ENCODE peak calls at places on chromosomes 4 and X, in seven cellular contexts. Q is mucosa of descending colon; U is uterus; I is CD8-positive, alpha-beta T cell; J is heart left ventricle; R is heart right ventricle; P is right lobe of liver. N is an unnamed sample. For H3K36me3, the result is how much of the 10 kb centered on the place peaks cover.

GRCh38 chrX:120549483-120550452 is 11.0 kb downstream of the CUL4B start:
- DNase-seq in U (no peak), P (no peak), R (no peak), Q (no peak), J (no peak), I (no peak), N (peak)

GRCh38 chr4:29970626-29971025 is 749.5 kb upstream of the PCDH7 start:
- DNase-seq in R (no peak), U (no peak), J (no peak), P (no peak), Q (no peak), I (no peak), N (no peak)

GRCh38 chr4:6716958-6717655 is 1.1 kb downstream of the BLOC1S4 start:
- DNase-seq in P (no peak), I (no peak), Q (no peak), R (no peak), J (no peak), U (no peak), N (no peak)

GRCh38 chr4:67565284-67565683 is 6.8 kb downstream of the STAP1 start:
- DNase-seq in P (no peak), R (no peak), J (no peak), U (no peak), I (no peak), Q (no peak), N (no peak)

GRCh38 chr4:106409901-106410889 is 41.6 kb upstream of the GIMD1 start:
- DNase-seq in P (no peak), U (no peak), R (no peak), Q (no peak), J (no peak), I (no peak), N (no peak)

GRCh38 chrX:151828434-151829080 is 84.1 kb upstream of the MAGEA4 start:
- DNase-seq in I (no peak), R (no peak), Q (no peak), P (no peak), U (no peak), J (no peak), N (no peak)

GRCh38 chrX:72028701-72029470 is 102.8 kb downstream of the RTL5 start:
- DNase-seq in R (no peak), I (no peak), J (no peak), U (no peak), P (no peak), Q (no peak), N (no peak)

GRCh38 chr4:74433043-74433442 is 11.9 kb upstream of the AREG start:
- DNase-seq in Q (no peak), J (no peak), R (no peak), P (no peak), U (no peak), I (no peak), N (no peak)

GRCh38 chr4:59240030-59240429 is 1960.1 kb upstream of the ADGRL3 start:
- DNase-seq in Q (no peak), P (no peak), J (no peak), R (no peak), U (no peak), I (no peak), N (no peak)

GRCh38 chr4:17283832-17284231 is 228.1 kb downstream of the QDPR start:
- DNase-seq in R (no peak), Q (no peak), P (no peak), U (no peak), J (peak), I (no peak), N (no peak)

GRCh38 chr4:44446801-44447562 is 1.6 kb downstream of the KCTD8 start:
- DNase-seq in Q (no peak), J (no peak), I (no peak), U (no peak), P (no peak), R (no peak), N (peak)

DNA sequence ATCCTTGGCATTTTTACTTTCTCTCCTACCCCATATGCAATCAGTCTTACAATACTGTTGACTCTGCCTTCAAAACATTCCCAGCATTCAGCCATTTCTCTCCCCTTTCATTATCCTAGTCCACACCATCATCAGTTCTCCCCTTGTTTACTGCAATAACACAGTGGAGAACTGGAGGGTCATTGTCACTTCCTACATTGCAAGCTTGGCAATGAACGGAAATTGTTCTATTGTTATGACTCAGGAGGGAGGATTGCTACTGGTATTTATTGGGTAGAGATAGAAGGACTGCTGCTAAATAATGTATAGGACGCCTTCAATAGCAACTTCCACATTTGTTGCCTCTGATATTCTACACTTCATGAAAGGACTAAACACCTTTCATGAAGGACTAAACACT is 231.8 kb downstream of the BANK1 start:
- DNase-seq in R (no peak), U (no peak), I (no peak), J (no peak), Q (no peak), P (no peak), N (no peak)
- H3K36me3 ChIP-seq in R (under half), U (under half), I (under half), J (under half), Q (under half), P (under half), N (under half)

GRCh38 chrX:1502853-1503252 is 34.1 kb downstream of the P2RY8 start:
- DNase-seq in P (peak), I (no peak), J (no peak), U (no peak), Q (no peak), R (no peak), N (no peak)
- H3K36me3 ChIP-seq in P (under half), I (under half), J (under half), U (under half), Q (under half), R (under half), N (under half)

GRCh38 chrX:102846544-102847236 is 90.4 kb upstream of the RAB40AL start:
- DNase-seq in U (no peak), R (no peak), J (no peak), P (no peak), Q (no peak), I (no peak), N (no peak)
- H3K36me3 ChIP-seq in U (under half), R (under half), J (under half), P (under half), Q (under half), I (under half), N (under half)

GRCh38 chr4:139625487-139625886 is 40.1 kb upstream of the MGST2 start:
- DNase-seq in J (no peak), Q (no peak), P (no peak), I (no peak), R (no peak), U (no peak), N (peak)

GRCh38 chr4:139619644-139620043 is 46.0 kb upstream of the MGST2 start:
- DNase-seq in Q (peak), J (no peak), P (no peak), R (no peak), U (no peak), I (no peak), N (no peak)

GRCh38 chr4:139628184-139629012 is 37.2 kb upstream of the MGST2 start:
- DNase-seq in U (no peak), Q (peak), P (no peak), I (no peak), R (no peak), J (no peak), N (no peak)

GRCh38 chr4:139622856-139623255 is 42.8 kb upstream of the MGST2 start:
- DNase-seq in U (no peak), Q (no peak), I (no peak), P (no peak), J (no peak), R (no peak), N (no peak)

GRCh38 chr4:139624441-139625130 is 41.0 kb upstream of the MGST2 start:
- DNase-seq in U (no peak), P (no peak), Q (no peak), I (no peak), R (no peak), J (no peak), N (no peak)
- H3K36me3 ChIP-seq in U (under half), P (under half), Q (under half), I (under half), R (under half), J (under half), N (under half)

GRCh38 chrX:97494756-97495372 is 611.2 kb downstream of the RPA4 start:
- DNase-seq in R (no peak), I (no peak), U (no peak), P (no peak), Q (no peak), J (no peak), N (no peak)

GRCh38 chrX:97490656-97491055 is 606.9 kb downstream of the RPA4 start:
- DNase-seq in Q (no peak), U (no peak), R (no peak), I (no peak), J (no peak), P (no peak), N (no peak)
- H3K36me3 ChIP-seq in Q (under half), U (under half), R (under half), I (under half), J (under half), P (under half), N (under half)

GRCh38 chr4:3158841-3159240 is 84.4 kb downstream of the HTT start:
- DNase-seq in J (no peak), I (no peak), Q (no peak), U (no peak), R (no peak), P (no peak), N (no peak)

GRCh38 chr4:3160325-3160915 is 85.9 kb downstream of the HTT start:
- DNase-seq in R (no peak), U (no peak), Q (no peak), P (peak), I (no peak), J (no peak), N (no peak)

GRCh38 chr4:3157366-3157765 is 82.9 kb downstream of the HTT start:
- DNase-seq in U (no peak), I (no peak), Q (no peak), J (no peak), R (no peak), P (no peak), N (no peak)
- H3K36me3 ChIP-seq in U (under half), I (under half), Q (under half), J (half or more), R (under half), P (under half), N (under half)

DNA sequence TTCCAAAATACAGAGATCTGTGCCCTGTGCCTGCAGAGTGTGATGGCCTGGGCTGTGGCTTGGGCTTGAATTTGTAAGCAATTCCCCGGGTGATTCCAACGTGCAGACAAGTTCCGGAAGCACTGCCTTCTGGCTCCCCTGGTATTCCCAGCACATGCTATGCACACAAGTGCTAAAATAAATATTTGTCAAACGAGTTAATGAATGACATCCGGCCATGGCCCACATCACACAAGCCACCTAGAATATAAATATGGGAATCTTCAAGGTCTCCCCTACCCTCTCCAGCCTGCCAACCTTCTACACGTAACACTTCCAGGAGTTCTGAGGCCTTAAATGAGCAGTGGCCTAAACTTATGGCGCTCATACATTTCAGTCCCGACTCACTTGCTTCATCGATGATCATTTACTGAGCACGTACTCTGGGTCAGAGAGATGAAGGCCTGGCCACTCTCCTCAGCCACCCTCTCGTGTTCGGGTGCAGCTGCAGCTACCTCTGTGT is 21.3 kb downstream of the DCTD start:
- DNase-seq in I (no peak), Q (peak), R (no peak), U (no peak), J (no peak), P (peak), N (peak)
- H3K36me3 ChIP-seq in I (under half), Q (under half), R (under half), U (under half), J (half or more), P (under half), N (under half)

GRCh38 chrX:134481339-134481738 is 21.4 kb downstream of the HPRT1 start:
- DNase-seq in Q (no peak), U (no peak), R (no peak), P (no peak), J (no peak), I (no peak), N (no peak)

GRCh38 chrX:134476284-134476683 is 16.3 kb downstream of the HPRT1 start:
- DNase-seq in J (no peak), U (no peak), Q (no peak), I (no peak), R (no peak), P (no peak), N (no peak)

GRCh38 chrX:134480061-134480460 is 20.1 kb downstream of the HPRT1 start:
- DNase-seq in P (no peak), Q (no peak), J (no peak), U (no peak), I (no peak), R (no peak), N (no peak)

GRCh38 chrX:134482371-134482770 is 22.4 kb downstream of the HPRT1 start:
- DNase-seq in P (no peak), U (no peak), J (no peak), R (no peak), Q (no peak), I (no peak), N (no peak)

DNA sequence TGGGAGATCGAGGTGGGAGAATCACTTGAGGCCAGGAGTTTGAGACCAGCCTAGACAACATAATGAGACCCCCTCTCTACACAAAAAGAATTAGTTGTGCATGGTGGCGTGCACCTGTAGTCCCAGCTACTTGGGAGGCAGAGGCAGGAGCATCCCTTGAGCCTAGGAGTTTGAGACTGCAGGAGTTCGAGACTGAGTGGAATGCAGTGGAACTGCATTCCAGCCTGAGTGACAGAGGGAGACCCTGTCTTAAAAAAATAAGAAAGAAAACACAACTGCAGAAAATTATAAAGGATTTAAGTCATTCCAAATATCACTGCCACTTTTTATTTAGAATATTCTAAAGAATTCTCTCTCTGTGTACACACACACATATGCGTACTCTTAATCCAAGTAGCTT is 18.4 kb downstream of the HPRT1 start:
- DNase-seq in Q (no peak), U (no peak), P (no peak), I (no peak), J (no peak), R (no peak), N (no peak)
- H3K36me3 ChIP-seq in Q (under half), U (under half), P (under half), I (under half), J (under half), R (under half), N (under half)

GRCh38 chr4:1974836-1975235 is 33.9 kb downstream of the NELFA start:
- DNase-seq in R (no peak), I (no peak), P (peak), J (no peak), Q (no peak), U (no peak), N (no peak)

GRCh38 chr4:1978226-1978625 is 30.5 kb downstream of the NELFA start:
- DNase-seq in U (no peak), J (no peak), I (no peak), Q (no peak), P (peak), R (no peak), N (no peak)

GRCh38 chr4:1975391-1975801 is 33.4 kb downstream of the NELFA start:
- DNase-seq in I (no peak), Q (no peak), U (no peak), R (no peak), P (peak), J (no peak), N (no peak)

GRCh38 chr4:1975880-1976279 is 32.9 kb downstream of the NELFA start:
- DNase-seq in I (no peak), Q (no peak), U (no peak), P (peak), J (no peak), R (no peak), N (no peak)

DNA sequence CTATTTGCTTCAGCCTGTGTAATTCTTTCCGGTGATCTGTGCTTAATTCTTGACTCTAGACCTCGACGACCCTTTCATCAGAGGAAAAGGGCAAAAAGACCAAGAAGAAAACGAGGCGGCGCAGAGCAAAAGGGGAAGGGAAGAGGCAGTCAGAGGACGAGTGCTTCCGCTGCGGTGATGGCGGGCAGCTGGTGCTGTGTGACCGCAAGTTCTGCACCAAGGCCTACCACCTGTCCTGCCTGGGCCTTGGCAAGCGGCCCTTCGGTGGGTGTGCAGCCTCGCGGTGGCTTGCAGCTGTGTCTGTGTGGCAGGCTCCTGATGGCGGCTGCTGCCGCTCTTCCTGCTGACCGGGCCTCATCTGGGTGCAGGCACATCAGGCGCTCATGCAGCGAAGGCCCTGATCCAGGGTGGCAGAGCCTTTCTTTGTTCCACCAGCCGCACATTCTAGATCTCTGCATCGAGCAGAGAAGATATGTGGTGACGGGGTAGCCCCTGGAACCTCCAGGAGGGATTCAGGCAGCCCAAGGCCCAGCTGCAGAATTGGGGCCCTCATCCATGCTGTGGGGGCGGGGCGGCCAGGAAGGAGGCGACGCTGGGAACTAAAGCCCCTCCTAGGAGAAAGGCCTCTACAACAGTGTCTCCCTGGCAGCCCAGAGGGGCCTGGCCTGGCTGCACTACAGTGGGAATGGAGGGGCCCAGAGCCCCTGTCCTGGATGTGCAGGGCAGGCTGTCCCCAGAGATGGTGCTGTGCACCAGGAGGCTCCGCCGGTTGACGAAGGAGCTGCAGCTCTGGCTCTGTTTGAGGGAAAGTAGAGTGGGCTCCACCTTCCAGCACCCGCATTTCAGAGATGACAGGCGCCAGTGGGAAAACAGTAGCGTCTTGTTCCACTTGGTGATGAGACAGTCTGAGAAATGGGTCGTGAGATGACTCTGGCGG is 32.1 kb downstream of the NELFA start:
- DNase-seq in R (no peak), Q (no peak), P (peak), J (no peak), U (no peak), I (no peak), N (no peak)
- H3K36me3 ChIP-seq in R (under half), Q (under half), P (under half), J (half or more), U (under half), I (under half), N (under half)

DNA sequence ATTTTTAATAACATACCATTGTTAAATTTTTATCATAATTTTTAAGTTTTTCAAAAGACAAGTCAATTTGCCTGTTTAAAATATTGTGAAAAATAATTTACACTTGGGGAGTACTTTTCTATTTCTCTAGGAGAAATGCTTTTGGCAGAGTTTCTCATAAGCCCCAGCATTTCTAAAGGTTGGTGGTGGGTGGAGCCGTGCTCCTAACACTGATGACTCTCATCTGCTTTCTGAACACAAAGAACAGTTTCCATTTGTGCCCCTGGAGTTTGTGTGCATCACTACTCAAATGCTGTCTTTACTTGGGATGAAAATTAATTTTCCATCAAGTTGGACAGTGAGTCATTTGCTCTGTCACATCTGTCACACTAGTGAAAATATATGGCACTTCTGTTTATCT is 57.6 kb downstream of the TNIP2 start:
- DNase-seq in J (no peak), Q (no peak), R (no peak), I (no peak), U (no peak), P (no peak), N (no peak)
- H3K36me3 ChIP-seq in J (half or more), Q (under half), R (half or more), I (half or more), U (under half), P (under half), N (under half)

N was measured in body of pancreas.